ENCODE peak calls at places on chromosomes 5 and 9, in seven cellular contexts. Y is brain microvascular endothelial cell, W is left ventricle myocardium inferior, H is HL-60, U is iris pigment epithelial cell, D is right cardiac atrium, I is RKO. K is an unnamed sample.

GRCh38 chr5:89241186-89241585 is 358.2 kb upstream of the MEF2C start:
- DNase-seq in H (no peak), W (no peak), D (no peak), Y (no peak), U (peak), I (no peak), K (no peak)

GRCh38 chr5:115776989-115777388 is 39.5 kb downstream of the CDO1 start:
- DNase-seq in U (no peak), I (no peak), D (no peak), W (no peak), Y (no peak), H (no peak), K (no peak)

GRCh38 chr9:80125731-80126264 is 554.0 kb downstream of the TLE4 start:
- DNase-seq in I (peak), U (no peak), H (no peak), Y (no peak), D (no peak), W (no peak), K (no peak)

GRCh38 chr5:37208883-37209808 is 40.0 kb downstream of the CPLANE1 start:
- DNase-seq in I (no peak), H (no peak), D (peak), W (peak), Y (no peak), U (peak), K (no peak)

GRCh38 chr9:136225748-136226679 is 19.6 kb downstream of the QSOX2 start:
- DNase-seq in H (peak), D (peak), W (peak), Y (peak), U (peak), I (peak), K (peak)

GRCh38 chr9:96398582-96399334 is 15.2 kb upstream of the SLC35D2 start:
- DNase-seq in I (no peak), D (no peak), H (no peak), U (peak), Y (no peak), W (no peak), K (no peak)

GRCh38 chr9:126367139-126367538 is 40.5 kb downstream of the MVB12B start:
- DNase-seq in Y (no peak), H (no peak), U (no peak), W (no peak), D (no peak), I (no peak), K (no peak)

GRCh38 chr5:93596676-93597441 is 13.8 kb downstream of the NR2F1 start:
- DNase-seq in W (no peak), U (peak), Y (no peak), I (no peak), H (peak), D (no peak), K (peak)

GRCh38 chr5:178182158-178182876 is 4.9 kb downstream of the GMCL2 start:
- DNase-seq in I (no peak), D (no peak), W (no peak), Y (no peak), U (no peak), H (peak), K (peak)

GRCh38 chr9:75064307-75065025 is 23.5 kb downstream of the NMRK1 start:
- DNase-seq in D (no peak), U (peak), Y (no peak), W (no peak), H (no peak), I (peak), K (no peak)

GRCh38 chr5:134878403-134878802 is 4.2 kb downstream of the TXNDC15 start:
- DNase-seq in U (no peak), I (no peak), W (no peak), H (no peak), D (no peak), Y (no peak), K (no peak)

GRCh38 chr5:133369161-133369783 is 243.1 kb downstream of the FSTL4 start:
- DNase-seq in U (no peak), D (no peak), H (no peak), W (no peak), I (no peak), Y (no peak), K (no peak)

GRCh38 chr5:36876965-36877666 is 547 bp downstream of the NIPBL start:
- DNase-seq in W (peak), U (peak), I (peak), Y (peak), D (peak), H (peak), K (peak)

GRCh38 chr9:130756460-130757152 is 63.0 kb downstream of the EXOSC2 start:
- DNase-seq in D (no peak), Y (no peak), I (no peak), U (no peak), W (no peak), H (peak), K (peak)

GRCh38 chr5:14407746-14408175 is 173.8 kb upstream of the OTULINL start:
- DNase-seq in I (no peak), D (no peak), H (no peak), W (no peak), Y (peak), U (no peak), K (no peak)

GRCh38 chr9:129422843-129423700 is 197.8 kb downstream of the C9orf50 start:
- DNase-seq in U (peak), Y (no peak), D (no peak), W (no peak), H (no peak), I (no peak), K (no peak)

GRCh38 chr5:112012112-112012511 is 255.1 kb upstream of the NREP start:
- DNase-seq in U (peak), Y (no peak), D (no peak), I (no peak), H (no peak), W (no peak), K (no peak)

GRCh38 chr5:37075399-37075950 is 173.7 kb downstream of the CPLANE1 start:
- DNase-seq in U (peak), H (no peak), I (no peak), D (no peak), W (no peak), Y (no peak), K (no peak)

GRCh38 chr9:16315720-16316119 is 554.8 kb downstream of the BNC2 start:
- DNase-seq in D (no peak), I (no peak), H (no peak), W (no peak), U (peak), Y (peak), K (no peak)

GRCh38 chr9:33068991-33069390 is 7.5 kb downstream of the SMU1 start:
- DNase-seq in I (no peak), H (no peak), U (no peak), W (no peak), D (no peak), Y (no peak), K (no peak)

GRCh38 chr5:163565931-163566608 is 60.7 kb downstream of the MAT2B start:
- DNase-seq in Y (peak), U (peak), D (peak), I (no peak), H (peak), W (no peak), K (no peak)

GRCh38 chr5:14672508-14673394 is 8.2 kb downstream of the OTULIN start:
- DNase-seq in H (no peak), U (no peak), W (no peak), I (peak), D (no peak), Y (no peak), K (no peak)

GRCh38 chr9:127825319-127826051 is 22.8 kb downstream of the FPGS start:
- DNase-seq in I (no peak), U (no peak), Y (no peak), D (peak), W (peak), H (no peak), K (no peak)

GRCh38 chr5:92613546-92613945 is 967.5 kb downstream of the NR2F1-AS1 start:
- DNase-seq in U (peak), I (peak), Y (peak), D (no peak), W (no peak), H (no peak), K (no peak)

GRCh38 chr9:76962732-76963131 is 56.7 kb upstream of the FOXB2 start:
- DNase-seq in D (no peak), W (no peak), I (no peak), H (no peak), U (no peak), Y (no peak), K (no peak)

GRCh38 chr5:167906209-167906853 is 385.1 kb upstream of the WWC1 start:
- DNase-seq in U (no peak), H (no peak), I (no peak), D (no peak), W (no peak), Y (no peak), K (no peak)

GRCh38 chr5:43281840-43282658 is 31.2 kb downstream of the HMGCS1 start:
- DNase-seq in I (peak), Y (peak), D (no peak), H (no peak), U (peak), W (no peak), K (no peak)

GRCh38 chr9:133031496-133031911 is 707 bp downstream of the GTF3C5 start:
- DNase-seq in D (no peak), U (no peak), Y (no peak), W (no peak), H (peak), I (peak), K (no peak)

GRCh38 chr5:61675015-61675692 is 343.1 kb downstream of the ZSWIM6 start:
- DNase-seq in U (no peak), Y (no peak), H (no peak), W (no peak), D (no peak), I (peak), K (no peak)

GRCh38 chr9:81317939-81318338 is 371.4 kb downstream of the TLE1 start:
- DNase-seq in U (peak), Y (no peak), I (no peak), W (no peak), H (no peak), D (no peak), K (no peak)

GRCh38 chr5:168658394-168658793 is 79.2 kb upstream of the PANK3 start:
- DNase-seq in D (no peak), I (no peak), W (no peak), U (no peak), H (no peak), Y (no peak), K (no peak)

GRCh38 chr5:156096259-156096658 is 230.7 kb upstream of the SGCD start:
- DNase-seq in Y (no peak), H (no peak), W (no peak), D (no peak), U (peak), I (no peak), K (no peak)

GRCh38 chr5:43007911-43008368 is 32.2 kb downstream of the ANXA2R start:
- DNase-seq in I (peak), H (peak), D (peak), Y (peak), U (peak), W (peak), K (peak)

GRCh38 chr9:9557804-9558334 is 1054.9 kb downstream of the PTPRD start:
- DNase-seq in W (no peak), U (no peak), I (no peak), H (no peak), Y (peak), D (no peak), K (no peak)

GRCh38 chr5:2102821-2103776 is 220.4 kb upstream of the IRX4 start:
- DNase-seq in H (no peak), I (no peak), W (no peak), D (no peak), Y (no peak), U (no peak), K (no peak)

GRCh38 chr5:123283031-123283430 is 140.2 kb downstream of the CEP120 start:
- DNase-seq in D (no peak), Y (no peak), I (no peak), W (no peak), U (peak), H (no peak), K (no peak)